ENCODE peak calls at places on chromosomes 6 and 20, in five cellular contexts. V is GM13977, T is GM13976, C is AG09309, M is cardiac muscle cell. P is an unnamed sample.

GRCh38 chr6:3209114-3210023 is 18.1 kb downstream of the TUBB2B start:
- DNase-seq in M (peak), C (peak), T (peak), V (no peak), P (peak)

GRCh38 chr6:82113231-82113630 is 134.3 kb downstream of the IBTK start:
- DNase-seq in M (no peak), C (no peak), T (no peak), V (no peak), P (no peak)

GRCh38 chr20:535958-536357 is 7.6 kb downstream of the CSNK2A1 start:
- DNase-seq in M (no peak), V (no peak), C (no peak), T (peak), P (no peak)

GRCh38 chr6:90894285-90895144 is 307.6 kb upstream of the MAP3K7 start:
- DNase-seq in T (no peak), M (no peak), V (no peak), C (no peak), P (no peak)

GRCh38 chr6:157767757-157768156 is 55.3 kb upstream of the SNX9 start:
- DNase-seq in T (no peak), V (no peak), M (no peak), C (no peak), P (no peak)

GRCh38 chr6:27547157-27548075 is 74.5 kb upstream of the ZNF184 start:
- DNase-seq in C (no peak), T (no peak), M (peak), V (peak), P (no peak)

GRCh38 chr20:34215711-34216381 is 25.4 kb upstream of the ASIP start:
- DNase-seq in M (peak), C (no peak), V (peak), T (peak), P (peak)

GRCh38 chr20:3190681-3191111 is 13.8 kb downstream of the DDRGK1 start:
- DNase-seq in V (no peak), T (no peak), C (no peak), M (no peak), P (no peak)

GRCh38 chr6:45783716-45784115 is 231.9 kb downstream of the CLIC5 start:
- DNase-seq in C (no peak), V (no peak), T (no peak), M (no peak), P (no peak)

GRCh38 chr20:36808317-36809257 is 35.0 kb upstream of the DSN1 start:
- DNase-seq in T (peak), M (peak), V (peak), C (peak), P (peak)

GRCh38 chr20:62405108-62405980 is 1.7 kb downstream of the CABLES2 start:
- DNase-seq in M (peak), T (no peak), V (no peak), C (no peak), P (no peak)

GRCh38 chr6:45746046-45746445 is 269.6 kb downstream of the CLIC5 start:
- DNase-seq in M (no peak), C (no peak), V (no peak), T (no peak), P (no peak)

GRCh38 chr20:49446808-49447207 is 35.7 kb downstream of the KCNB1 start:
- DNase-seq in M (peak), C (no peak), T (no peak), V (no peak), P (no peak)

GRCh38 chr6:3022765-3023662 is 23.3 kb downstream of the NQO2 start:
- DNase-seq in T (no peak), M (no peak), V (no peak), C (no peak), P (no peak)

GRCh38 chr6:170135821-170136471 is 154.9 kb downstream of the DLL1 start:
- DNase-seq in V (no peak), C (no peak), T (no peak), M (no peak), P (no peak)

GRCh38 chr6:1916334-1916985 is 306.7 kb downstream of the FOXC1 start:
- DNase-seq in T (no peak), M (no peak), V (no peak), C (peak), P (no peak)

GRCh38 chr20:9488063-9488462 is 26.3 kb upstream of the LAMP5 start:
- DNase-seq in M (no peak), T (no peak), V (no peak), C (no peak), P (no peak)

GRCh38 chr6:158999669-159000403 is at the start of gene RSPH3:
- DNase-seq in T (peak), C (peak), M (peak), V (peak), P (peak)
- TF ChIP-seq CTCF in T (no peak), C (no peak), M (no peak), V (peak), P (peak)

GRCh38 chr20:16695633-16696032 is 34.2 kb upstream of the SNRPB2 start:
- DNase-seq in M (no peak), V (no peak), T (no peak), C (no peak), P (no peak)

GRCh38 chr20:16703570-16703969 is 26.3 kb upstream of the SNRPB2 start:
- DNase-seq in C (no peak), V (no peak), T (no peak), M (no peak), P (no peak)

GRCh38 chr20:16699287-16699686 is 30.5 kb upstream of the SNRPB2 start:
- DNase-seq in C (no peak), V (no peak), M (peak), T (no peak), P (no peak)

GRCh38 chr20:16701296-16701695 is 28.5 kb upstream of the SNRPB2 start:
- DNase-seq in M (peak), C (no peak), T (no peak), V (no peak), P (peak)
- TF ChIP-seq CTCF in M (peak), C (peak), T (peak), V (peak), P (peak)

GRCh38 chr20:45470262-45470931 is 844 bp downstream of the WFDC2 start:
- DNase-seq in V (peak), C (no peak), T (peak), M (peak), P (peak)

GRCh38 chr20:45467861-45468260 is 1.7 kb upstream of the WFDC2 start:
- DNase-seq in C (no peak), M (no peak), T (no peak), V (no peak), P (no peak)

GRCh38 chr20:45470939-45471338 is 1.4 kb downstream of the WFDC2 start:
- DNase-seq in M (peak), T (no peak), V (no peak), C (no peak), P (no peak)

GRCh38 chr20:45467172-45467571 is 2.4 kb upstream of the WFDC2 start:
- DNase-seq in V (no peak), C (no peak), T (no peak), M (no peak), P (no peak)

GRCh38 chr20:45469336-45470261 is at the start of gene WFDC2:
- DNase-seq in C (no peak), T (no peak), V (no peak), M (peak), P (no peak)
- TF ChIP-seq CTCF in C (no peak), T (no peak), V (no peak), M (no peak), P (no peak)

DNA sequence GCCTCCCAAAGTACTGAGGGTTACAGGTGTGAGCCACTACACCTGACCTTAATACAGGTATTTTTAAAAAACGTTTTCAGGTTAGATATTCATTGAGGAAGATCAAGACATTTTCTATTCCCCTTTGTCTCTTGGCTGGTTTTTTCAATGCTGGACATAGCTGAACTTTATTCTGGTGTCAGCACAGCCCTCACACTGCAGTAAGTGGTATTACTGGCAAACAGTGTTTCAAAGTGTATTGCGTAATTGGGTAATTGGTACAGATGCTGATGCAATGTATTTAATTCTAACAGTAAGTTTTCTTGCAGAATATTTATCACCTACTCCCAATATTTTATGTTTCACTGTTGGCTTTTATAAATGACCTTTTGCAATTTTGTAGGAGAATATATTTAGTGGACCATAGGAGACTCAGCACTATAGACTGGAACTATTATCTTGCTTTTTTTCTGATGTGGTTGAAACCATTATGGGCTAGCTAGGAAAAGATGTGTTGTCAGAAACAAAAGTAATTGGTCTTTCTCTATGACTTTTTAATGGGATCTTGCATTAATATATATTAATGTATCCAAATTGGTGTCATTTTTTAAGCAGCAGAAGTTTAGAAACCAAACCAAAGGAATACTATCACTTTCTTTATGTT is 287.6 kb upstream of the SOX4 start:
- DNase-seq in T (no peak), C (peak), M (no peak), V (no peak), P (no peak)
- TF ChIP-seq CTCF in T (no peak), C (peak), M (peak), V (no peak), P (no peak)

GRCh38 chr6:125753218-125753936 is 3.9 kb downstream of the HEY2 start:
- DNase-seq in V (no peak), C (no peak), T (no peak), M (no peak), P (no peak)
- TF ChIP-seq CTCF in V (peak), C (peak), T (no peak), M (peak), P (peak)

GRCh38 chr20:25470045-25470444 is 62.6 kb downstream of the GINS1 start:
- DNase-seq in T (peak), C (no peak), V (peak), M (peak), P (peak)
- TF ChIP-seq CTCF in T (peak), C (peak), V (peak), M (peak), P (peak)